ENCODE peak calls at places on chromosome 7, in eight cellular contexts. F is psoas muscle, V is HFFc6, G is esophagus squamous epithelium, M is left ventricle myocardium inferior, U is choroid plexus epithelial cell, I is AG04450, Z is endothelial cell of umbilical vein. N is an unnamed sample.

GRCh38 chr7:92750440-92750839 is 85.9 kb downstream of the CDK6 start:
- DNase-seq in F (no peak), V (no peak), G (no peak), M (no peak), U (peak; percentile 45), I (no peak), Z (no peak), N (peak; percentile 63)

GRCh38 chr7:50761722-50762121 is 21.0 kb downstream of the GRB10 start:
- DNase-seq in F (no peak), V (no peak), G (no peak), M (no peak), U (no peak), I (no peak), Z (no peak), N (no peak)

GRCh38 chr7:159152816-159153215 is 8.1 kb upstream of the VIPR2 start:
- DNase-seq in F (no peak), V (no peak), G (no peak), M (no peak), U (no peak), I (no peak), Z (no peak), N (no peak)

GRCh38 chr7:85528581-85528980 is 341.7 kb upstream of the SEMA3D start:
- DNase-seq in F (no peak), V (no peak), G (no peak), M (no peak), U (peak; percentile 34), I (no peak), Z (no peak), N (no peak)

GRCh38 chr7:70703785-70704184 is 428.2 kb upstream of the GALNT17 start:
- DNase-seq in F (no peak), V (no peak), G (no peak), M (no peak), U (no peak), I (no peak), Z (no peak), N (no peak)

GRCh38 chr7:651032-651728 is 75.3 kb upstream of the DNAAF5 start:
- DNase-seq in F (no peak), V (no peak), G (no peak), M (no peak), U (peak; percentile 4), I (no peak), Z (no peak), N (no peak)

GRCh38 chr7:154693646-154694045 is 309.3 kb downstream of the PAXIP1 start:
- DNase-seq in F (no peak), V (no peak), G (no peak), M (no peak), U (no peak), I (no peak), Z (no peak), N (no peak)

GRCh38 chr7:31782411-31782991 is 95.5 kb downstream of the PPP1R17 start:
- DNase-seq in F (no peak), V (peak; percentile 18), G (no peak), M (no peak), U (peak; percentile 70), I (no peak), Z (peak; percentile 69), N (peak; percentile 78)

GRCh38 chr7:90720970-90721768 is 125.0 kb downstream of the CDK14 start:
- DNase-seq in F (no peak), V (peak; percentile 52), G (no peak), M (no peak), U (peak; percentile 97), I (no peak), Z (peak; percentile 73), N (peak; percentile 79)

GRCh38 chr7:36710186-36710813 is 14.0 kb downstream of the AOAH start:
- DNase-seq in F (no peak), V (no peak), G (no peak), M (no peak), U (no peak), I (no peak), Z (no peak), N (peak; percentile 34)

GRCh38 chr7:40676220-40676619 is 541.4 kb downstream of the SUGCT start:
- DNase-seq in F (no peak), V (no peak), G (no peak), M (no peak), U (no peak), I (no peak), Z (no peak), N (no peak)

GRCh38 chr7:112905413-112905812 is 115.2 kb upstream of the TMEM168 start:
- DNase-seq in F (no peak), V (no peak), G (no peak), M (no peak), U (no peak), I (no peak), Z (no peak), N (no peak)

GRCh38 chr7:100433276-100433591 is 3.1 kb downstream of the PPP1R35 start:
- DNase-seq in F (no peak), V (no peak), G (no peak), M (no peak), U (no peak), I (no peak), Z (no peak), N (no peak)

GRCh38 chr7:149884016-149884415 is 10.2 kb downstream of the ATP6V0E2 start:
- DNase-seq in F (no peak), V (no peak), G (no peak), M (no peak), U (no peak), I (no peak), Z (no peak), N (no peak)

GRCh38 chr7:11742496-11742895 is 89.5 kb downstream of the THSD7A start:
- DNase-seq in F (no peak), V (no peak), G (no peak), M (no peak), U (no peak), I (no peak), Z (peak; percentile 81), N (peak; percentile 68)

GRCh38 chr7:30476401-30477145 is 2.0 kb downstream of the NOD1 start:
- DNase-seq in F (no peak), V (no peak), G (no peak), M (no peak), U (no peak), I (no peak), Z (peak; percentile 31), N (no peak)

GRCh38 chr7:116464375-116464774 is 35.2 kb upstream of the CAV2 start:
- DNase-seq in F (no peak), V (no peak), G (no peak), M (no peak), U (no peak), I (no peak), Z (no peak), N (peak; percentile 74)

GRCh38 chr7:116465125-116465524 is 34.4 kb upstream of the CAV2 start:
- DNase-seq in F (no peak), V (no peak), G (no peak), M (no peak), U (no peak), I (no peak), Z (no peak), N (no peak)

GRCh38 chr7:116463956-116464355 is 35.6 kb upstream of the CAV2 start:
- DNase-seq in F (no peak), V (no peak), G (no peak), M (no peak), U (no peak), I (no peak), Z (no peak), N (no peak)

GRCh38 chr7:116461500-116461899 is 38.0 kb upstream of the CAV2 start:
- DNase-seq in F (no peak), V (no peak), G (no peak), M (no peak), U (no peak), I (no peak), Z (no peak), N (no peak)
- TF ChIP-seq CTCF in F (no peak), V (peak; percentile 62), G (no peak), M (no peak), U (peak; percentile 50), I (peak; percentile 42), Z (no peak), N (peak; percentile 39)

DNA sequence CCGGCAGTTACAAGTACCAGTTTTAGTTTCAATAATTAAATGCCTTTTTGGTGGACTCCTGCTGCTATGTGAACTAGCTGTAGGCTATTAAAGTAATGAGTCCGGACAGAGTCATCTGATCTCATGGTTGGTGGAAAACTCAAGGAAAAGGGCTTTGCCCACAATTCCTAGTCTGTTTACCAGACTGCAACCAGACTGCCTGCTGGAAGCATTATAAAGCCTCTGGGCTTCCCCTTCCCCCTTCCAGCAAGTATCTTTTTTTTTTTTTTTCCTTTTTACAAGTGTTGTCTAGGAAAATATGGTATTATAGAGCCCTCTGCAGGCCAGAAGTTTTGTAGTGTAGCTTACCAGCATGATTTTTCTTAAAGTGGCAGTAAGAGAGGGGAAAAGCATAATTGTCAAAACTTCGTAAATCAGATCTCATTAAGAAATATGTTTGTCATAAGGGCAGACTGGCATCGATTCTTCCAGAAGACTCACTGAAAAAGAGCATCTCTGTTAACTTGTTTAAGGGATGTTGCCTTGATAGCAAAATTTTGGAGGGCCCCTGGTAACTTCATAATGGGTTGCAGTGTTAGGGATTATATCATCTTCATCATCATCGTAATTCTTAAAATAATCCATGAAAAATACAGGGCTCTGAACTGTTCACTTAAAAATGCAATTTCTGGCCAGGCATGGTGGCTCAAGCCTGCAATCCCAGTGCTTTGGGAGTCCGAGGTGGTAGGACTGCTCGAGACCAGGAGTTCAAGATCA is 181.3 kb downstream of the TAX1BP1 start:
- DNase-seq in F (no peak), V (peak; percentile 94), G (no peak), M (no peak), U (peak; percentile 91), I (peak; percentile 76), Z (peak; percentile 94), N (peak; percentile 80)
- TF ChIP-seq CTCF in F (peak; percentile 60), V (peak; percentile 82), G (peak; percentile 40), M (peak; percentile 66), U (peak; percentile 61), I (peak; percentile 60), Z (peak; percentile 45), N (peak; percentile 60)

DNA sequence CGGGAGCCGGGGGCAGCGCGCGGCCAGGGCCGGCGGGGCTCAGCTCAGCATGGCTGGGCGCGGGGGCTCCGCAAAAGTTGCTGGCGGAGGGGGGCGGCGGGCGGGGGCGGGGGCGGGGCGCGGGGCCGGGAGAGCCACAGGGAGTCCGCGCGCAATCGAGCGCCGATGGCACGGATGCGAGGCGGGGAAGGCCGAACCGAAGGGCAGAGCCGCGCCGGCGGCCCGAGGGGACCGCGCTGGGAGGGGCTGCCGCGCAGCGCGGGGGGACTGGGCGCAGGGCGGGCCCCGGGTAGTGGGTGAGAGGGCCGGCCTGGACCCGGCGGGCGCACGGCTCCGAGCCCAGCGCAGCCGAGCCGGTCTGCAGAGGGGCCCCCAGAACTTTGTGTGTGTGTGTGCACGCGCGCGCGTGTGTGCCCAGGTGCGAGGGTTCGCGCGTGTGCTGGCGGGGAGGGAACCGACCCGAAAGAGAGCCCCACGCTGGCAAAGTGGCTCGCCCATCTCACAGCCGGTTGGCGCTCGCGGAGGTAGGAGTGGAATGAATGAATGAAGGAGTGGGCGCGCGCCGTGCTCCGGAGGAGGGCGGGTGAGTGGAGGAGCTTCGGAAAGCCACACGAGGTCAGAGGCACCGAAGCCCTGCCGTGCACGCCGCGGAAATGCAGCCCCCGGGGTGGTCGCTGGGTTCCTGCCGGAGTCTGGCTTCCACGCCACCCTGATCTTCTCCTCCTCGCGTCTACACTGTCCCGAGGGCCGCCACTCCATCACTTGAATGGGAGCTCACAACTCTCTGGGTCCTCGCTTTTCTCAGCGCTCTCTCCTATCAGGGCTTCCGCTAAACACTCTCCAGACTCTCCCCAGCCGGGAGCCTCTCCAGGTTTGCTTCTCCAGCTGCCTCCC is at the start of gene HIPK2:
- DNase-seq in F (peak; percentile 92), V (peak; percentile 44), G (peak; percentile 15), M (peak; percentile 84), U (peak; percentile 77), I (no peak), Z (peak; percentile 51), N (peak; percentile 81)
- TF ChIP-seq CTCF in F (no peak), V (no peak), G (no peak), M (no peak), U (no peak), I (no peak), Z (no peak), N (no peak)

GRCh38 chr7:69211739-69212138 is 386.5 kb upstream of the AUTS2 start:
- DNase-seq in F (no peak), V (no peak), G (no peak), M (no peak), U (no peak), I (no peak), Z (no peak), N (no peak)
- TF ChIP-seq CTCF in F (no peak), V (no peak), G (no peak), M (peak; percentile 25), U (no peak), I (no peak), Z (no peak), N (no peak)

N was measured in fibroblast of lung.